ENCODE peak calls at places on chromosomes 6 and 20, in ten cellular contexts. O, U, A, W, T, B, C, V, Y and X are unnamed samples. For H3K4me1, the result is how much of the 10 kb centered on the place peaks cover.

GRCh38 chr6:118808794-118809668 is 84.9 kb upstream of the ASF1A start:
- DNase-seq in O (no peak), U (no peak), A (no peak), W (no peak), T (no peak), B (peak), C (no peak), V (no peak), Y (no peak), X (peak)

GRCh38 chr6:100512203-100512862 is 47.6 kb upstream of the SIM1 start:
- DNase-seq in O (no peak), U (no peak), A (no peak), W (no peak), T (no peak), B (no peak), C (peak), V (peak), Y (no peak), X (no peak)

GRCh38 chr20:48313346-48313745 is 514.5 kb downstream of the PREX1 start:
- DNase-seq in O (no peak), U (no peak), A (no peak), W (no peak), T (no peak), B (no peak), C (no peak), V (no peak), Y (no peak), X (no peak)

GRCh38 chr20:41142914-41143313 is 5.6 kb downstream of the PLCG1 start:
- DNase-seq in O (no peak), U (peak), A (no peak), W (no peak), T (no peak), B (peak), C (no peak), V (no peak), Y (no peak), X (peak)

GRCh38 chr20:48012401-48012974 is 227.2 kb upstream of the SULF2 start:
- DNase-seq in O (no peak), U (no peak), A (no peak), W (no peak), T (no peak), B (no peak), C (peak), V (peak), Y (no peak), X (no peak)

GRCh38 chr6:142851601-142852000 is 93.4 kb downstream of the HIVEP2 start:
- DNase-seq in O (no peak), U (no peak), A (no peak), W (no peak), T (no peak), B (no peak), C (peak), V (no peak), Y (no peak), X (no peak)

GRCh38 chr20:62117658-62118057 is 4.6 kb upstream of the LSM14B start:
- DNase-seq in O (peak), U (no peak), A (peak), W (no peak), T (no peak), B (peak), C (no peak), V (no peak), Y (peak), X (peak)

GRCh38 chr6:36202101-36202500 is 5.6 kb downstream of the BRPF3 start:
- DNase-seq in O (no peak), U (no peak), A (no peak), W (no peak), T (no peak), B (no peak), C (no peak), V (no peak), Y (no peak), X (no peak)

GRCh38 chr20:9301129-9302072 is 213.0 kb upstream of the LAMP5 start:
- DNase-seq in O (no peak), U (no peak), A (peak), W (peak), T (no peak), B (no peak), C (peak), V (peak), Y (no peak), X (no peak)

GRCh38 chr6:27214126-27214601 is 33.3 kb upstream of the PRSS16 start:
- DNase-seq in O (no peak), U (no peak), A (no peak), W (no peak), T (no peak), B (no peak), C (no peak), V (no peak), Y (no peak), X (no peak)

GRCh38 chr6:145690969-145691368 is 44.4 kb downstream of the EPM2A start:
- DNase-seq in O (no peak), U (no peak), A (no peak), W (no peak), T (no peak), B (no peak), C (no peak), V (no peak), Y (no peak), X (no peak)

GRCh38 chr6:125188037-125188436 is 34.5 kb downstream of the TPD52L1 start:
- DNase-seq in O (no peak), U (no peak), A (no peak), W (no peak), T (no peak), B (no peak), C (peak), V (peak), Y (no peak), X (no peak)

GRCh38 chr6:110363748-110364147 is 5.6 kb upstream of the METTL24 start:
- DNase-seq in O (no peak), U (peak), A (no peak), W (no peak), T (no peak), B (no peak), C (peak), V (no peak), Y (no peak), X (no peak)

GRCh38 chr6:40545954-40546353 is 41.2 kb downstream of the LRFN2 start:
- DNase-seq in O (no peak), U (no peak), A (peak), W (no peak), T (no peak), B (no peak), C (no peak), V (no peak), Y (no peak), X (no peak)

GRCh38 chr6:7147051-7147671 is 39.4 kb downstream of the RREB1 start:
- DNase-seq in O (no peak), U (no peak), A (peak), W (no peak), T (no peak), B (no peak), C (peak), V (peak), Y (no peak), X (no peak)

GRCh38 chr6:102619585-102619984 is 1226.1 kb downstream of the GRIK2 start:
- DNase-seq in O (no peak), U (no peak), A (peak), W (peak), T (no peak), B (no peak), C (peak), V (no peak), Y (no peak), X (no peak)

GRCh38 chr6:144410059-144410458 is 124.9 kb downstream of the UTRN start:
- DNase-seq in O (no peak), U (no peak), A (no peak), W (no peak), T (no peak), B (no peak), C (no peak), V (no peak), Y (no peak), X (no peak)

GRCh38 chr20:57193094-57193493 is 73.3 kb downstream of the BMP7 start:
- DNase-seq in O (no peak), U (no peak), A (no peak), W (no peak), T (no peak), B (no peak), C (no peak), V (no peak), Y (no peak), X (no peak)

GRCh38 chr6:105769987-105770386 is 316.1 kb upstream of the PRDM1 start:
- DNase-seq in O (no peak), U (no peak), A (no peak), W (peak), T (no peak), B (no peak), C (peak), V (no peak), Y (no peak), X (no peak)

GRCh38 chr20:47726632-47727031 is 58.6 kb downstream of the SULF2 start:
- DNase-seq in O (no peak), U (no peak), A (no peak), W (no peak), T (no peak), B (no peak), C (no peak), V (no peak), Y (no peak), X (no peak)

GRCh38 chr6:24504642-24505586 is 10.1 kb downstream of the ALDH5A1 start:
- DNase-seq in O (no peak), U (no peak), A (no peak), W (no peak), T (no peak), B (no peak), C (no peak), V (peak), Y (no peak), X (no peak)

GRCh38 chr6:12160350-12160749 is 129.8 kb upstream of the EDN1 start:
- DNase-seq in O (no peak), U (no peak), A (no peak), W (no peak), T (no peak), B (no peak), C (peak), V (peak), Y (no peak), X (no peak)

GRCh38 chr20:18287546-18287914 is 797 bp upstream of the ZNF133 start:
- DNase-seq in O (no peak), U (no peak), A (no peak), W (no peak), T (no peak), B (no peak), C (peak), V (no peak), Y (peak), X (no peak)

GRCh38 chr6:9388596-9388995 is 953.3 kb upstream of the SLC35B3 start:
- DNase-seq in O (no peak), U (no peak), A (no peak), W (no peak), T (no peak), B (no peak), C (no peak), V (no peak), Y (no peak), X (no peak)

GRCh38 chr6:57432162-57432561 is 114.7 kb downstream of the PRIM2 start:
- DNase-seq in O (no peak), U (no peak), A (no peak), W (no peak), T (no peak), B (no peak), C (peak), V (peak), Y (no peak), X (no peak)

GRCh38 chr20:54115172-54115854 is 44.9 kb upstream of the BCAS1 start:
- DNase-seq in O (no peak), U (no peak), A (no peak), W (no peak), T (no peak), B (no peak), C (peak), V (no peak), Y (no peak), X (no peak)

GRCh38 chr6:106510090-106510970 is 119.0 kb downstream of the RTN4IP1 start:
- DNase-seq in O (peak), U (no peak), A (peak), W (no peak), T (peak), B (peak), C (peak), V (no peak), Y (peak), X (peak)

GRCh38 chr6:130018830-130019795 is 732 bp downstream of the L3MBTL3 start:
- DNase-seq in O (peak), U (no peak), A (peak), W (no peak), T (no peak), B (peak), C (peak), V (peak), Y (peak), X (peak)

GRCh38 chr20:2558581-2559301 is 22.4 kb downstream of the TMC2 start:
- DNase-seq in O (no peak), U (no peak), A (peak), W (no peak), T (no peak), B (no peak), C (peak), V (no peak), Y (no peak), X (no peak)

GRCh38 chr6:46862381-46862780 is 59.4 kb downstream of the ADGRF5 start:
- DNase-seq in O (no peak), U (no peak), A (no peak), W (no peak), T (no peak), B (no peak), C (no peak), V (no peak), Y (no peak), X (no peak)

GRCh38 chr6:29527126-29527525 is 32.4 kb downstream of the UBD start:
- DNase-seq in O (no peak), U (no peak), A (no peak), W (no peak), T (no peak), B (no peak), C (no peak), V (no peak), Y (no peak), X (no peak)

GRCh38 chr6:29529956-29530355 is 29.6 kb downstream of the UBD start:
- DNase-seq in O (no peak), U (no peak), A (no peak), W (no peak), T (no peak), B (no peak), C (no peak), V (no peak), Y (no peak), X (no peak)

GRCh38 chr6:29528988-29529560 is 30.5 kb downstream of the UBD start:
- DNase-seq in O (no peak), U (no peak), A (no peak), W (no peak), T (no peak), B (no peak), C (no peak), V (no peak), Y (no peak), X (no peak)

GRCh38 chr6:29527564-29527963 is 32.0 kb downstream of the UBD start:
- DNase-seq in O (no peak), U (no peak), A (no peak), W (no peak), T (no peak), B (no peak), C (no peak), V (no peak), Y (no peak), X (no peak)

GRCh38 chr6:29528300-29528931 is 31.1 kb downstream of the UBD start:
- DNase-seq in O (no peak), U (no peak), A (no peak), W (no peak), T (no peak), B (no peak), C (no peak), V (no peak), Y (no peak), X (no peak)
- H3K4me1 ChIP-seq in O (under half), U (under half), A (under half), W (under half), T (under half), B (under half), C (under half), V (under half), Y (under half), X (under half)

DNA sequence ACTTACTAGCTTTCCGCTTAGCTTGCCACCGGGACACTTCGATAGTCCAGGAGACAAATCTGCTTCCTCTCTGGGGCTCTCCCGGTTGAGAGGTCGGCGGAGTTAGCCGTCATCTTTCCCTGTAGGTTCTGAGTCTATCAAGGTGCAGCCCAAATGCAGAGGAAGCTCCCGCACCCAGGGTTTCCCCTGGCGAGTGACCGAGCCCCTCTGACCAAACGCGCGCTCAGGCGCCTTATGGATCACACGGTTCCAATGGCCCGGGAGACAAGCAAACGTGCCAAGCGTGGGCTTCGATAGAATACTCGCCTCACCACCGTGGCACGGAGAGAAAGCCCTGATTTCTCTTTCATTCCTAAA is 15.8 kb upstream of the FOXC1 start:
- DNase-seq in O (no peak), U (peak), A (no peak), W (no peak), T (no peak), B (no peak), C (no peak), V (no peak), Y (no peak), X (no peak)
- H3K4me3 ChIP-seq in O (no peak), U (no peak), A (no peak), W (no peak), T (peak), B (no peak), C (no peak), V (no peak), Y (no peak), X (no peak)

DNA sequence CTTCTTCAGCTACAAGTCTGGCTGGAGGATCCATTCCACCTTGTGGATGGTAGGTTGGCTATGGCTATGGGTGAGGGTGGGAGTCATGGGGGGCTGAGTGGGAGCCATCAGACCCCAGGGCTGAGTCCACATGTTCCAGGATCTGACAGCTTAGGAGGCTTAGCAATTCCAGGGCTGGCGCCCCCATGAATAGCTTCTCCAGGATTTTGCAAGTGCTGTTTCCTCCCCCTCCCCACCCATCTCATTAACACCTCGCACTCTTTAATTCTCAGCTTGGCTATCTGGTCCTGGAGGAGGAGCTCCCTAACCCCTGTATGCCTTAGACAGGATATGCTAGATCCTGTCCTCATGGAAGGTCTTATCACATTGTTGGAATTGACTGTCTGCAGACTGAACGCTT is 39.0 kb upstream of the ANGPT4 start:
- DNase-seq in O (no peak), U (peak), A (no peak), W (no peak), T (no peak), B (no peak), C (no peak), V (no peak), Y (no peak), X (no peak)
- H3K4me1 ChIP-seq in O (under half), U (under half), A (under half), W (under half), T (under half), B (under half), C (under half), V (under half), Y (under half), X (under half)

GRCh38 chr20:23046431-23046830 is 3.0 kb downstream of the THBD start:
- DNase-seq in O (no peak), U (no peak), A (no peak), W (no peak), T (no peak), B (no peak), C (no peak), V (no peak), Y (no peak), X (no peak)
- H3K4me3 ChIP-seq in O (no peak), U (peak), A (no peak), W (no peak), T (peak), B (no peak), C (peak), V (peak), Y (peak), X (no peak)